ENCODE peak calls at places on chromosome 21, in eight cellular contexts. N is transverse colon, Z is DMS 273 treated with DMSO at 0.1 percent for 48 hours, Q is neural progenitor cell, H is HCEC 1CT, L is neural crest cell, U is SHP77 treated with DMSO at 0.1 percent for 48 hours, C is non-pigmented ciliary epithelial cell. P is an unnamed sample.

GRCh38 chr21:14259669-14260458 is 43.9 kb downstream of the RBM11 start:
- DNase-seq in N (no peak), Q (peak), H (peak), Z (peak), U (no peak), L (no peak), C (peak), P (peak)

GRCh38 chr21:44460441-44460755 is 5.1 kb downstream of the LRRC3 start:
- DNase-seq in C (no peak), N (no peak), Z (no peak), U (no peak), Q (no peak), H (no peak), L (no peak), P (no peak)

GRCh38 chr21:27572681-27573080 is 605.8 kb upstream of the ADAMTS5 start:
- DNase-seq in H (peak), N (no peak), C (peak), Z (no peak), L (no peak), U (no peak), Q (no peak), P (no peak)

GRCh38 chr21:42062543-42063022 is 8.5 kb upstream of the UMODL1 start:
- DNase-seq in Q (no peak), L (no peak), Z (no peak), U (no peak), C (no peak), N (peak), H (no peak), P (no peak)

GRCh38 chr21:46157987-46158451 is 2.6 kb upstream of the FTCD start:
- DNase-seq in U (no peak), N (peak), C (no peak), L (no peak), Q (no peak), Z (no peak), H (no peak), P (no peak)

GRCh38 chr21:46618738-46619369 is 14.0 kb upstream of the S100B start:
- DNase-seq in Q (no peak), U (no peak), H (peak), N (no peak), C (no peak), Z (no peak), L (no peak), P (no peak)

GRCh38 chr21:45332415-45332814 is 44.7 kb upstream of the POFUT2 start:
- DNase-seq in H (no peak), N (no peak), U (no peak), C (no peak), L (no peak), Q (no peak), Z (no peak), P (no peak)

GRCh38 chr21:41604583-41605041 is 96.7 kb upstream of the TMPRSS2 start:
- DNase-seq in N (no peak), H (no peak), U (no peak), Q (peak), Z (no peak), L (no peak), C (no peak), P (no peak)

GRCh38 chr21:25887166-25887565 is 152.4 kb downstream of the GABPA start:
- DNase-seq in Q (peak), L (no peak), Z (no peak), N (peak), U (no peak), H (no peak), C (no peak), P (no peak)

GRCh38 chr21:28993293-28993629 is 584 bp upstream of the LTN1 start:
- DNase-seq in H (no peak), L (no peak), Q (no peak), C (no peak), N (no peak), Z (no peak), U (no peak), P (no peak)

GRCh38 chr21:29424728-29425127 is 126.0 kb downstream of the BACH1 start:
- DNase-seq in H (no peak), C (no peak), Q (no peak), U (no peak), Z (no peak), L (no peak), N (no peak), P (no peak)

GRCh38 chr21:38968887-38969543 is 163.3 kb downstream of the ETS2 start:
- DNase-seq in L (no peak), Z (no peak), Q (no peak), C (no peak), H (no peak), U (no peak), N (no peak), P (no peak)

GRCh38 chr21:43193651-43194302 is 25.0 kb downstream of the CRYAA start:
- DNase-seq in N (no peak), Z (no peak), Q (no peak), H (peak), C (peak), U (no peak), L (no peak), P (no peak)

GRCh38 chr21:35026617-35027557 is 22.2 kb downstream of the RUNX1 start:
- DNase-seq in Z (no peak), U (no peak), Q (peak), C (no peak), N (peak), L (peak), H (no peak), P (no peak)

GRCh38 chr21:20649231-20649630 is 349.0 kb upstream of the NCAM2 start:
- DNase-seq in Z (no peak), C (no peak), H (no peak), U (no peak), N (no peak), Q (no peak), L (no peak), P (no peak)

GRCh38 chr21:26710155-26710554 is 135.1 kb downstream of the ADAMTS1 start:
- DNase-seq in Q (peak), Z (no peak), U (no peak), N (no peak), H (no peak), C (no peak), L (no peak), P (no peak)

GRCh38 chr21:45379171-45379900 is 25.6 kb upstream of the COL18A1 start:
- DNase-seq in Z (no peak), C (no peak), Q (no peak), U (no peak), H (no peak), L (no peak), N (no peak), P (no peak)

GRCh38 chr21:39715804-39716397 is 29.1 kb upstream of the IGSF5 start:
- DNase-seq in H (peak), Q (peak), L (peak), C (no peak), Z (no peak), U (no peak), N (peak), P (peak)

GRCh38 chr21:46423546-46424061 is 35.1 kb upstream of the DIP2A start:
- DNase-seq in Q (peak), L (no peak), Z (no peak), H (no peak), N (no peak), U (no peak), C (no peak), P (no peak)

GRCh38 chr21:28738882-28739281 is 253.8 kb downstream of the LTN1 start:
- DNase-seq in Q (no peak), L (no peak), Z (no peak), C (no peak), H (no peak), U (no peak), N (no peak), P (no peak)

GRCh38 chr21:25898671-25899070 is 163.9 kb downstream of the GABPA start:
- DNase-seq in U (no peak), H (no peak), L (no peak), Q (no peak), Z (no peak), C (no peak), N (no peak), P (no peak)

GRCh38 chr21:44547656-44548331 is 3.5 kb downstream of the KRTAP10-2 start:
- DNase-seq in U (no peak), Z (no peak), C (no peak), H (no peak), N (no peak), L (no peak), Q (no peak), P (no peak)

GRCh38 chr21:29394051-29394450 is 95.3 kb downstream of the BACH1 start:
- DNase-seq in C (no peak), Q (no peak), N (no peak), Z (no peak), U (no peak), L (no peak), H (no peak), P (no peak)

GRCh38 chr21:42654179-42654912 is 925 bp downstream of the PDE9A start:
- DNase-seq in L (peak), Q (peak), C (no peak), H (no peak), U (no peak), N (no peak), Z (no peak), P (peak)

GRCh38 chr21:28548291-28548690 is 444.4 kb downstream of the LTN1 start:
- DNase-seq in C (no peak), N (no peak), U (no peak), Q (no peak), L (no peak), H (no peak), Z (no peak), P (no peak)

GRCh38 chr21:46116846-46117585 is 19.1 kb downstream of the COL6A2 start:
- DNase-seq in L (no peak), C (no peak), Q (no peak), Z (no peak), U (no peak), N (peak), H (no peak), P (no peak)

GRCh38 chr21:36245115-36245514 is 74.9 kb upstream of the MORC3 start:
- DNase-seq in Z (no peak), N (no peak), C (no peak), L (no peak), H (no peak), Q (no peak), U (no peak), P (no peak)

GRCh38 chr21:37815893-37816292 is 100.4 kb downstream of the KCNJ6 start:
- DNase-seq in Z (no peak), L (no peak), H (no peak), Q (no peak), N (no peak), C (no peak), U (no peak), P (no peak)

GRCh38 chr21:45819478-45820170 is 161.9 kb upstream of the COL6A1 start:
- DNase-seq in C (no peak), N (no peak), L (no peak), Q (no peak), Z (peak), U (peak), H (no peak), P (no peak)

GRCh38 chr21:34582506-34583150 is 32.3 kb downstream of the RCAN1 start:
- DNase-seq in N (no peak), H (peak), U (no peak), Q (peak), Z (no peak), L (peak), C (no peak), P (peak)

GRCh38 chr21:23471877-23472276 is 2135.4 kb downstream of the MRPL39 start:
- DNase-seq in L (no peak), C (no peak), U (no peak), N (no peak), Z (no peak), H (no peak), Q (no peak), P (no peak)

GRCh38 chr21:20570824-20571232 is 427.4 kb upstream of the NCAM2 start:
- DNase-seq in Q (peak), N (no peak), C (no peak), Z (no peak), L (no peak), H (no peak), U (no peak), P (no peak)

GRCh38 chr21:37564341-37564923 is 197.9 kb downstream of the DYRK1A start:
- DNase-seq in U (peak), L (no peak), H (peak), C (peak), N (peak), Q (peak), Z (peak), P (peak)

GRCh38 chr21:32612999-32613337 is 791 bp upstream of the CFAP298 start:
- DNase-seq in H (no peak), N (no peak), L (no peak), U (no peak), C (no peak), Z (no peak), Q (no peak), P (no peak)

GRCh38 chr21:35204850-35205564 is 155.9 kb upstream of the RUNX1 start:
- DNase-seq in Z (no peak), L (no peak), N (peak), C (no peak), U (peak), Q (no peak), H (peak), P (peak)